ENCODE peak calls at places on chromosomes 6 and 20, in seven cellular contexts. R, B, M, P, H, G and U are unnamed samples.

GRCh38 chr6:32883789-32884188 is 29.8 kb downstream of the PSMB9 start:
- DNase-seq in H (peak), R (peak), B (no peak), P (peak), G (no peak), M (no peak), U (no peak)

GRCh38 chr6:2943564-2943955 is 27.8 kb downstream of the SERPINB6 start:
- DNase-seq in H (no peak), P (no peak), M (peak), B (no peak), G (no peak), R (no peak), U (no peak)

GRCh38 chr20:53735536-53736050 is 142.0 kb upstream of the ZNF217 start:
- DNase-seq in P (peak), M (no peak), B (no peak), H (peak), R (peak), G (peak), U (peak)

GRCh38 chr20:36792422-36792821 is 18.9 kb upstream of the DSN1 start:
- DNase-seq in M (no peak), P (peak), B (peak), G (peak), R (peak), H (peak), U (peak)

GRCh38 chr6:31441368-31442267 is 38.2 kb downstream of the MICA start:
- DNase-seq in H (peak), R (peak), G (peak), B (peak), P (peak), M (peak), U (peak)

GRCh38 chr20:58021481-58021880 is 207.0 kb downstream of the ANKRD60 start:
- DNase-seq in P (no peak), H (no peak), M (no peak), R (peak), G (peak), B (no peak), U (peak)

GRCh38 chr6:41677430-41678045 is 39.3 kb downstream of the MDFI start:
- DNase-seq in P (no peak), G (no peak), M (no peak), B (no peak), H (no peak), R (no peak), U (no peak)

GRCh38 chr20:43389839-43390626 is 67.7 kb upstream of the SRSF6 start:
- DNase-seq in R (no peak), G (no peak), P (no peak), B (no peak), M (no peak), H (no peak), U (no peak)

GRCh38 chr6:166722779-166723178 is 95.7 kb upstream of the RPS6KA2 start:
- DNase-seq in B (no peak), R (no peak), M (no peak), G (no peak), H (no peak), P (no peak), U (no peak)

GRCh38 chr6:74871757-74872156 is 334.1 kb downstream of the COL12A1 start:
- DNase-seq in P (peak), R (peak), B (no peak), M (no peak), G (no peak), H (peak), U (no peak)

GRCh38 chr20:56924976-56925695 is 296.0 kb downstream of the TFAP2C start:
- DNase-seq in B (no peak), P (no peak), M (no peak), H (no peak), R (no peak), G (no peak), U (no peak)

GRCh38 chr20:32231847-32232246 is 24.2 kb downstream of the POFUT1 start:
- DNase-seq in B (no peak), M (no peak), P (no peak), R (peak), H (peak), G (peak), U (peak)

GRCh38 chr6:56842602-56843475 is 112.1 kb upstream of the BEND6 start:
- DNase-seq in M (no peak), B (peak), H (peak), P (peak), G (peak), R (peak), U (peak)

GRCh38 chr6:158457616-158458278 is 102.1 kb upstream of the TMEM181 start:
- DNase-seq in R (peak), H (peak), M (no peak), P (peak), G (no peak), B (no peak), U (no peak)

GRCh38 chr6:3805448-3806123 is 43.6 kb upstream of the FAM50B start:
- DNase-seq in G (no peak), R (peak), H (peak), M (no peak), P (peak), B (no peak), U (no peak)

GRCh38 chr6:125363360-125364121 is 61.8 kb upstream of the HDDC2 start:
- DNase-seq in M (no peak), P (peak), R (peak), G (no peak), H (peak), B (peak), U (no peak)

GRCh38 chr6:41652876-41653641 is 14.8 kb downstream of the MDFI start:
- DNase-seq in M (no peak), H (peak), R (no peak), G (no peak), B (no peak), P (no peak), U (no peak)

GRCh38 chr6:390914-391558 is 516 bp upstream of the IRF4 start:
- DNase-seq in G (peak), H (no peak), B (no peak), R (no peak), P (peak), M (no peak), U (peak)

GRCh38 chr6:100512203-100512862 is 47.6 kb upstream of the SIM1 start:
- DNase-seq in P (peak), H (peak), G (no peak), B (no peak), R (peak), M (no peak), U (no peak)

GRCh38 chr20:32436142-32436861 is 78.2 kb downstream of the ASXL1 start:
- DNase-seq in R (no peak), P (no peak), H (no peak), B (no peak), G (no peak), M (no peak), U (no peak)

GRCh38 chr6:138499303-138499991 is at the start of gene NHSL1:
- DNase-seq in H (peak), M (peak), B (no peak), P (no peak), R (no peak), G (no peak), U (peak)

GRCh38 chr6:19463925-19464324 is 373.2 kb upstream of the ID4 start:
- DNase-seq in P (no peak), H (no peak), M (no peak), G (no peak), R (no peak), B (no peak), U (no peak)

GRCh38 chr20:35660122-35660937 is 4.4 kb downstream of the CPNE1 start:
- DNase-seq in H (no peak), B (no peak), G (no peak), M (no peak), R (no peak), P (no peak), U (peak)

GRCh38 chr6:87791029-87791428 is 89.0 kb upstream of the AKIRIN2 start:
- DNase-seq in M (no peak), H (peak), R (no peak), G (no peak), P (no peak), B (no peak), U (no peak)

GRCh38 chr6:41736207-41736710 is 851 bp upstream of the TFEB start:
- DNase-seq in M (no peak), G (no peak), R (peak), H (no peak), P (peak), B (no peak), U (no peak)

GRCh38 chr6:154521412-154521811 is 10.9 kb upstream of the CNKSR3 start:
- DNase-seq in P (no peak), B (no peak), G (peak), R (no peak), H (no peak), M (no peak), U (no peak)

GRCh38 chr6:105459049-105459448 is 56.2 kb upstream of the PREP start:
- DNase-seq in R (no peak), M (no peak), G (no peak), B (no peak), H (no peak), P (peak), U (peak)

GRCh38 chr20:45179166-45179565 is 4.5 kb downstream of the PI3 start:
- DNase-seq in M (no peak), G (no peak), R (no peak), B (no peak), H (no peak), P (no peak), U (no peak)

GRCh38 chr6:51559059-51559458 is 528.4 kb downstream of the PKHD1 start:
- DNase-seq in P (no peak), M (no peak), R (no peak), H (no peak), G (no peak), B (no peak), U (peak)

GRCh38 chr6:130306377-130306776 is 59.4 kb upstream of the TMEM200A start:
- DNase-seq in R (no peak), B (no peak), G (peak), H (peak), M (no peak), P (no peak), U (no peak)

GRCh38 chr20:23039885-23040508 is 4.9 kb downstream of the SSTR4 start:
- DNase-seq in B (no peak), H (no peak), G (no peak), R (no peak), M (no peak), P (no peak), U (no peak)

GRCh38 chr6:89792881-89793280 is 26.7 kb downstream of the MDN1 start:
- DNase-seq in G (peak), R (peak), H (peak), M (no peak), P (peak), B (no peak), U (peak)

GRCh38 chr6:26607434-26608230 is 10.9 kb downstream of the ABT1 start:
- DNase-seq in R (peak), B (no peak), G (peak), H (peak), P (peak), M (peak), U (peak)

GRCh38 chr6:38631186-38631783 is 8.4 kb downstream of the BTBD9 start:
- DNase-seq in M (no peak), G (no peak), H (no peak), R (peak), B (no peak), P (no peak), U (no peak)

GRCh38 chr6:31556312-31556711 is 8.9 kb downstream of the NFKBIL1 start:
- DNase-seq in B (no peak), M (no peak), P (no peak), H (no peak), G (no peak), R (no peak), U (peak)

DNA sequence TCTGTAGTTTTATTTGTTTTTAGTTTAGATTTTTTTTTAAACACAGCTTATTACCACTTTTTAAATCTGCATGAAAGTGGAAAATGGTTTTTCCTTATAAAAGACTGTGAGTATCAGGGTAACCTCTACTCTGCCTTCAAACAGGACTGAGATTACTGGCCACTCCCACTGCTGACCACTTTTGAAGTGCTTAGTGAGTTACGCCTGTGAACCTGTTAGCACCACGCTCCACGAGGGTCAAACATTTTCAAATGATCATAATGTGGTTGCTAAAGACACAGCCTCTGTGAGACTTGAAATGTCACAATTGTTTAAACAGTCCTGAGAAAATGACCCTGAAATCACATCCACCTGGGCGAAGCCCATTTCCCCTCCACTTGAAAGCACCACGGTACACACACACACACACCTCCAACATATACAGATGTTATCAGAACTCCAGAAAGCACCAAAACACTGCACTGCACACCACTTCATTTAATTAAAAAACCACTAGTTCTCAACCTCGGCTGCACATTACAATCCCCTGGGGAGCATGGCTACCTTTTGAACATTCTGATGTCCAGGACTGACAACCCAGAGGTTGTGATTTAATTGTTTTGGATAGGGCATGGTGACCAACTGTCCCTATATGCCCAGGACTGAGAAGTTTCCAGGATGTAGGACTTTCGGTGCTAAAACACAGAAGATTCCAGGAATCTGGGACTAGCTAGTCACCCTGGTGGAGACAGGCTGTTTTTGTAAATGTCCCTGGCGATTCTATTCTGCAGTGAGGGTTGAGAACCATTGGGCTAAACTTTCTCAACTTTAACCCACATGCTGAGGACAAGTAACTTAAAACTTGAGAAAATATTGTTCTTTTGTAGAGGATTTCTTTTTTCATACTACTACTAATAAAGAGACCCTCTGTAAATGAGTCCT is 176.4 kb upstream of the MYLIP start:
- DNase-seq in G (no peak), M (no peak), P (no peak), B (no peak), R (peak), H (no peak), U (no peak)
- H3K4me3 ChIP-seq in G (no peak), M (no peak), P (no peak), B (no peak), R (no peak), H (no peak), U (no peak)

GRCh38 chr20:25247100-25247665 is 702 bp upstream of the PYGB start:
- DNase-seq in M (peak), H (peak), P (peak), B (peak), R (peak), G (peak), U (peak)
- TF ChIP-seq CTCF in M (peak), H (peak), P (peak), B (no peak), R (peak), G (peak), U (peak)

GRCh38 chr20:38149880-38150594 is 15.0 kb downstream of the TGM2 start:
- DNase-seq in G (no peak), R (no peak), M (no peak), P (no peak), B (no peak), H (no peak), U (no peak)

GRCh38 chr20:38152175-38153010 is 12.7 kb downstream of the TGM2 start:
- DNase-seq in M (peak), R (peak), H (peak), B (peak), P (peak), G (no peak), U (peak)

GRCh38 chr20:38151455-38151854 is 13.6 kb downstream of the TGM2 start:
- DNase-seq in H (no peak), B (no peak), P (no peak), M (no peak), R (no peak), G (no peak), U (no peak)

GRCh38 chr20:38148328-38149102 is 16.6 kb downstream of the TGM2 start:
- DNase-seq in H (no peak), M (no peak), B (no peak), R (no peak), P (no peak), G (no peak), U (no peak)

GRCh38 chr20:38150595-38151170 is 14.4 kb downstream of the TGM2 start:
- DNase-seq in M (no peak), P (no peak), R (no peak), G (no peak), B (no peak), H (no peak), U (no peak)
- H3K4me3 ChIP-seq in M (no peak), P (no peak), R (no peak), G (no peak), B (no peak), H (no peak), U (no peak)

DNA sequence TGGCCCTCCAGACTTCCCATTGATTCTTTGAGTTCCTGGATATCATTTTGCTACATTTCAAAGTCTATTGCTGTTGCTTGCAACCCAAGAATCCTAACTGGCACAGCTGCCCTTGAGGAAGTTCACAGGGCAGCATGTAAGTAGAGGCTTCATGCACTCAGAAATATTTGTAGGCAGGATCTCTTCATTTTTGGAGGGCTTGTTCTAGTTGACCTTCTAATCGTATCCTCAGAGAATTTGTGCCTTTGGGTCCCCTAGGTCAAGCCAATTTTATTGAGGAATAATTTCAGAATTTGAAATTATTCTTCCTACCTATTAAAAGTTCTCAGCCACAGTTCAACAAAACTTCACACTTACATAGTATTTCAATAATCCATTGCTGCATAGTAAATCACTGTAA is 5.6 kb upstream of the NCOA3 start:
- DNase-seq in P (no peak), H (no peak), B (no peak), M (no peak), G (no peak), R (no peak), U (no peak)
- TF ChIP-seq CTCF in P (no peak), H (no peak), B (no peak), M (no peak), G (no peak), R (no peak), U (no peak)

DNA sequence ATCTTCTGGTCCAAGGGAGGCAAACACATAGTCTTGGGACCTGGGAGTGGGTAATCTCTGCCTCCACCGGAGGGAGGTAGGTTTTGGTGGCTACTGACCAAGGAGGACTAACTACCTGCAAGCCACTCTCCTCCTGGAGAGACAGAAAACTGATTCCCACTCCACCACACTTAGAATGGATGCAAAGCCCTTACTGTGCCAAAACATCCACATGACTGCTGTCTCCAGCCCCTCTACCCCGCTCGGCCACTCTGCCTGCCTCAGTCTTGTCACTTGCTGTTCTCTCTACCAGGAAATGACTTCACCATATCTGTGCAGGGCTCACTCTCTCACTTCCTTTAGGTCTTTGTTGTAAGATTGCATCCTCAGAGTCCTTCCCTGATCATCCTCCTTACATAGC is 129.5 kb upstream of the ARG1 start:
- DNase-seq in M (no peak), H (no peak), R (no peak), P (no peak), G (no peak), B (no peak), U (no peak)
- H3K4me3 ChIP-seq in M (no peak), H (no peak), R (no peak), P (no peak), G (no peak), B (no peak), U (no peak)

GRCh38 chr6:160386869-160387518 is 38.8 kb downstream of the SLC22A3 start:
- DNase-seq in R (peak), B (peak), P (no peak), H (no peak), M (no peak), G (no peak), U (no peak)
- TF ChIP-seq CTCF in R (no peak), B (no peak), P (no peak), H (no peak), M (no peak), G (no peak), U (no peak)

GRCh38 chr6:122401104-122401503 is 1.7 kb downstream of the HSF2 start:
- DNase-seq in G (no peak), P (no peak), H (no peak), R (no peak), B (no peak), M (no peak), U (no peak)
- H3K4me3 ChIP-seq in G (peak), P (no peak), H (no peak), R (peak), B (no peak), M (no peak), U (peak)

GRCh38 chr6:44127186-44128019 is at the start of the genes MRPL14 and TMEM63B:
- DNase-seq in M (peak), H (peak), G (peak), R (peak), B (peak), P (peak), U (peak)

GRCh38 chr6:44131880-44132279 is 4.5 kb downstream of the TMEM63B start:
- DNase-seq in B (no peak), R (no peak), P (no peak), G (no peak), M (peak), H (no peak), U (no peak)

GRCh38 chr6:44126320-44127149 is 717 bp downstream of the MRPL14 start:
- DNase-seq in R (peak), P (peak), H (peak), G (peak), B (no peak), M (peak), U (peak)

GRCh38 chr6:44129841-44130322 is 2.5 kb downstream of the TMEM63B start:
- DNase-seq in H (no peak), R (no peak), G (no peak), B (no peak), P (no peak), M (no peak), U (no peak)

GRCh38 chr6:44128020-44128917 is 915 bp downstream of the TMEM63B start:
- DNase-seq in R (peak), G (peak), H (no peak), B (peak), P (peak), M (peak), U (peak)
- TF ChIP-seq CTCF in R (no peak), G (peak), H (no peak), B (no peak), P (peak), M (no peak), U (no peak)

GRCh38 chr20:11001767-11002540 is 328.2 kb upstream of the JAG1 start:
- DNase-seq in G (no peak), P (peak), H (peak), R (peak), M (no peak), B (no peak), U (no peak)
- H3K4me3 ChIP-seq in G (no peak), P (no peak), H (no peak), R (no peak), M (no peak), B (no peak), U (no peak)

GRCh38 chr6:4948781-4949450 is 54.9 kb downstream of the RPP40 start:
- DNase-seq in G (no peak), R (no peak), B (no peak), H (no peak), M (no peak), P (no peak), U (no peak)
- TF ChIP-seq CTCF in G (no peak), R (no peak), B (no peak), H (no peak), M (no peak), P (no peak), U (no peak)